ENCODE peak calls at places on chromosomes 3 and 15, in seven cellular contexts. D is naive thymus-derived CD8-positive, alpha-beta T cell; J is HFFc6; U is T-helper 9 cell; T is stimulated activated CD4-positive, alpha-beta T cell treated with anti-CD3 and anti-CD28 coated beads, TNF-alpha, amount 100 ng/mL, for 1 hour; G is mucosa of descending colon; P is left colon. I is an unnamed sample.

GRCh38 chr15:93066834-93067648 is 22.0 kb downstream of the RGMA start:
- DNase-seq in U (no peak), D (no peak), G (no peak), J (no peak), P (no peak), T (no peak), I (no peak)

GRCh38 chr3:187011915-187012314 is 81.6 kb downstream of the ST6GAL1 start:
- DNase-seq in D (no peak), T (no peak), G (no peak), J (no peak), P (no peak), U (no peak), I (no peak)

GRCh38 chr15:35078221-35078915 is 6.7 kb downstream of the NANOGP8 start:
- DNase-seq in J (peak; percentile 36), P (no peak), T (no peak), U (peak; percentile 5), G (no peak), D (peak; percentile 7), I (no peak)

GRCh38 chr15:100972975-100973350 is 53.8 kb downstream of the LRRK1 start:
- DNase-seq in P (no peak), T (no peak), G (no peak), U (no peak), D (no peak), J (no peak), I (no peak)

GRCh38 chr3:64053581-64053980 is 30.3 kb upstream of the PSMD6 start:
- DNase-seq in D (no peak), P (no peak), G (no peak), T (no peak), J (no peak), U (no peak), I (no peak)

GRCh38 chr3:10600159-10601125 is 95.1 kb upstream of the ATP2B2 start:
- DNase-seq in G (no peak), D (no peak), U (no peak), P (no peak), J (no peak), T (no peak), I (no peak)

GRCh38 chr3:140447991-140448390 is 229.9 kb upstream of the TRIM42 start:
- DNase-seq in J (no peak), D (no peak), G (no peak), P (peak; percentile 27), U (no peak), T (no peak), I (no peak)

GRCh38 chr15:66472176-66472999 is 25.2 kb downstream of the SNAPC5 start:
- DNase-seq in P (no peak), J (peak; percentile 9), U (peak; percentile 15), G (no peak), D (peak; percentile 64), T (no peak), I (peak; percentile 58)

GRCh38 chr3:45606991-45607712 is 12.6 kb downstream of the LIMD1 start:
- DNase-seq in P (no peak), G (no peak), T (no peak), J (no peak), D (no peak), U (no peak), I (no peak)

GRCh38 chr3:27720899-27721716 is 1.0 kb downstream of the EOMES start:
- DNase-seq in D (no peak), J (no peak), U (no peak), T (no peak), P (peak; percentile 11), G (no peak), I (no peak)

I was measured in GM04504.